ENCODE peak calls at places on chromosomes 2 and 18, in nine cellular contexts. One of them, this sample, is unnamed. For H3K9me3, the result is how much of the 10 kb centered on the place peaks cover.

GRCh38 chr2:187372213-187372612 is 75.8 kb downstream of the CALCRL start:
- DNase-seq in IMR-90: peak
- DNase-seq in GM12878: no peak
- DNase-seq in stomach: no peak
- DNase-seq in esophagus muscularis mucosa: no peak
- DNase-seq in gastrocnemius medialis: no peak
- DNase-seq in A549: no peak
- DNase-seq in HCT116: no peak
- DNase-seq in transverse colon: no peak
- DNase-seq in this sample: no peak

GRCh38 chr2:50851891-50852290 is 180.0 kb downstream of the NRXN1 start:
- DNase-seq in esophagus muscularis mucosa: no peak
- DNase-seq in gastrocnemius medialis: no peak
- DNase-seq in transverse colon: no peak
- DNase-seq in stomach: no peak
- DNase-seq in HCT116: no peak
- DNase-seq in A549: no peak
- DNase-seq in GM12878: no peak
- DNase-seq in IMR-90: no peak
- DNase-seq in this sample: no peak

GRCh38 chr18:27005589-27005988 is 140.1 kb upstream of the AQP4 start:
- DNase-seq in esophagus muscularis mucosa: no peak
- DNase-seq in GM12878: no peak
- DNase-seq in transverse colon: no peak
- DNase-seq in gastrocnemius medialis: no peak
- DNase-seq in IMR-90: no peak
- DNase-seq in HCT116: peak
- DNase-seq in A549: peak
- DNase-seq in stomach: no peak
- DNase-seq in this sample: no peak

GRCh38 chr2:1132328-1132964 is 181.8 kb downstream of the SNTG2 start:
- DNase-seq in A549: no peak
- DNase-seq in GM12878: no peak
- DNase-seq in stomach: no peak
- DNase-seq in transverse colon: no peak
- DNase-seq in esophagus muscularis mucosa: no peak
- DNase-seq in HCT116: no peak
- DNase-seq in gastrocnemius medialis: no peak
- DNase-seq in IMR-90: no peak
- DNase-seq in this sample: no peak

GRCh38 chr2:134225841-134226240 is 28.0 kb upstream of the MGAT5 start:
- DNase-seq in esophagus muscularis mucosa: no peak
- DNase-seq in IMR-90: no peak
- DNase-seq in HCT116: no peak
- DNase-seq in GM12878: no peak
- DNase-seq in A549: no peak
- DNase-seq in stomach: no peak
- DNase-seq in transverse colon: no peak
- DNase-seq in gastrocnemius medialis: no peak
- DNase-seq in this sample: no peak

GRCh38 chr2:197209274-197209673 is 101.3 kb downstream of the ANKRD44 start:
- DNase-seq in IMR-90: no peak
- DNase-seq in GM12878: no peak
- DNase-seq in stomach: no peak
- DNase-seq in transverse colon: no peak
- DNase-seq in A549: no peak
- DNase-seq in esophagus muscularis mucosa: no peak
- DNase-seq in HCT116: no peak
- DNase-seq in gastrocnemius medialis: no peak
- DNase-seq in this sample: no peak

GRCh38 chr2:39667142-39667880 is 1.6 kb downstream of the TMEM178A start:
- DNase-seq in GM12878: no peak
- DNase-seq in IMR-90: no peak
- DNase-seq in esophagus muscularis mucosa: no peak
- DNase-seq in transverse colon: no peak
- DNase-seq in A549: no peak
- DNase-seq in HCT116: no peak
- DNase-seq in gastrocnemius medialis: no peak
- DNase-seq in stomach: no peak
- DNase-seq in this sample: no peak

GRCh38 chr2:240888890-240889573 is 6.9 kb downstream of the MAB21L4 start:
- DNase-seq in esophagus muscularis mucosa: no peak
- DNase-seq in gastrocnemius medialis: no peak
- DNase-seq in stomach: no peak
- DNase-seq in IMR-90: no peak
- DNase-seq in HCT116: no peak
- DNase-seq in A549: no peak
- DNase-seq in GM12878: no peak
- DNase-seq in transverse colon: no peak
- DNase-seq in this sample: no peak

GRCh38 chr18:31878358-31878757 is 64.6 kb downstream of the TRAPPC8 start:
- DNase-seq in IMR-90: no peak
- DNase-seq in GM12878: no peak
- DNase-seq in transverse colon: no peak
- DNase-seq in A549: no peak
- DNase-seq in stomach: no peak
- DNase-seq in esophagus muscularis mucosa: no peak
- DNase-seq in gastrocnemius medialis: no peak
- DNase-seq in HCT116: no peak
- DNase-seq in this sample: no peak

GRCh38 chr18:7629416-7629815 is 62.3 kb downstream of the PTPRM start:
- DNase-seq in stomach: no peak
- DNase-seq in esophagus muscularis mucosa: no peak
- DNase-seq in transverse colon: no peak
- DNase-seq in GM12878: peak
- DNase-seq in A549: no peak
- DNase-seq in IMR-90: no peak
- DNase-seq in HCT116: no peak
- DNase-seq in gastrocnemius medialis: no peak
- DNase-seq in this sample: no peak

GRCh38 chr2:16716944-16717343 is 51.3 kb upstream of the CYRIA start:
- DNase-seq in IMR-90: no peak
- DNase-seq in GM12878: no peak
- DNase-seq in gastrocnemius medialis: no peak
- DNase-seq in stomach: no peak
- DNase-seq in HCT116: no peak
- DNase-seq in A549: no peak
- DNase-seq in transverse colon: no peak
- DNase-seq in esophagus muscularis mucosa: no peak
- DNase-seq in this sample: no peak

GRCh38 chr18:74251297-74252031 is 40.3 kb downstream of the CYB5A start:
- DNase-seq in IMR-90: peak
- DNase-seq in stomach: no peak
- DNase-seq in transverse colon: no peak
- DNase-seq in esophagus muscularis mucosa: no peak
- DNase-seq in GM12878: no peak
- DNase-seq in gastrocnemius medialis: no peak
- DNase-seq in A549: peak
- DNase-seq in HCT116: no peak
- DNase-seq in this sample: peak

GRCh38 chr2:240624950-240625621 is at the start of gene GPR35:
- DNase-seq in esophagus muscularis mucosa: no peak
- DNase-seq in gastrocnemius medialis: peak
- DNase-seq in transverse colon: peak
- DNase-seq in IMR-90: peak
- DNase-seq in HCT116: no peak
- DNase-seq in GM12878: peak
- DNase-seq in A549: no peak
- DNase-seq in stomach: peak
- DNase-seq in this sample: no peak

GRCh38 chr2:113201496-113202304 is 27.9 kb downstream of the PSD4 start:
- DNase-seq in IMR-90: no peak
- DNase-seq in stomach: no peak
- DNase-seq in gastrocnemius medialis: no peak
- DNase-seq in HCT116: no peak
- DNase-seq in transverse colon: no peak
- DNase-seq in esophagus muscularis mucosa: no peak
- DNase-seq in GM12878: no peak
- DNase-seq in A549: no peak
- DNase-seq in this sample: no peak

GRCh38 chr2:184472481-184472880 is 125.8 kb upstream of the ZNF804A start:
- DNase-seq in gastrocnemius medialis: no peak
- DNase-seq in IMR-90: no peak
- DNase-seq in esophagus muscularis mucosa: no peak
- DNase-seq in stomach: no peak
- DNase-seq in A549: no peak
- DNase-seq in transverse colon: peak
- DNase-seq in GM12878: no peak
- DNase-seq in HCT116: no peak
- DNase-seq in this sample: no peak

GRCh38 chr2:102093662-102094061 is 48.9 kb upstream of the IL1R1 start:
- DNase-seq in gastrocnemius medialis: no peak
- DNase-seq in esophagus muscularis mucosa: no peak
- DNase-seq in IMR-90: no peak
- DNase-seq in GM12878: no peak
- DNase-seq in transverse colon: no peak
- DNase-seq in stomach: no peak
- DNase-seq in HCT116: no peak
- DNase-seq in A549: no peak
- DNase-seq in this sample: no peak

GRCh38 chr2:203533696-203534471 is 1.2 kb downstream of the RAPH1 start:
- DNase-seq in transverse colon: no peak
- DNase-seq in stomach: no peak
- DNase-seq in gastrocnemius medialis: no peak
- DNase-seq in A549: peak
- DNase-seq in IMR-90: peak
- DNase-seq in GM12878: no peak
- DNase-seq in HCT116: no peak
- DNase-seq in esophagus muscularis mucosa: no peak
- DNase-seq in this sample: no peak

GRCh38 chr18:54444309-54444914 is 86.7 kb downstream of the C18orf54 start:
- DNase-seq in gastrocnemius medialis: no peak
- DNase-seq in HCT116: peak
- DNase-seq in stomach: peak
- DNase-seq in GM12878: no peak
- DNase-seq in A549: peak
- DNase-seq in esophagus muscularis mucosa: no peak
- DNase-seq in IMR-90: peak
- DNase-seq in transverse colon: peak
- DNase-seq in this sample: peak

GRCh38 chr2:110211938-110212858 is at the start of gene MTLN:
- DNase-seq in HCT116: peak
- DNase-seq in stomach: peak
- DNase-seq in gastrocnemius medialis: peak
- DNase-seq in A549: peak
- DNase-seq in IMR-90: peak
- DNase-seq in esophagus muscularis mucosa: no peak
- DNase-seq in GM12878: peak
- DNase-seq in transverse colon: peak
- DNase-seq in this sample: peak
- TF ChIP-seq POLR2A in HCT116: peak
- TF ChIP-seq POLR2A in stomach: peak
- TF ChIP-seq POLR2A in gastrocnemius medialis: peak
- TF ChIP-seq POLR2A in A549: peak
- TF ChIP-seq POLR2A in IMR-90: peak
- TF ChIP-seq POLR2A in esophagus muscularis mucosa: peak
- TF ChIP-seq POLR2A in GM12878: peak
- TF ChIP-seq POLR2A in transverse colon: peak
- TF ChIP-seq POLR2A in this sample: peak

DNA sequence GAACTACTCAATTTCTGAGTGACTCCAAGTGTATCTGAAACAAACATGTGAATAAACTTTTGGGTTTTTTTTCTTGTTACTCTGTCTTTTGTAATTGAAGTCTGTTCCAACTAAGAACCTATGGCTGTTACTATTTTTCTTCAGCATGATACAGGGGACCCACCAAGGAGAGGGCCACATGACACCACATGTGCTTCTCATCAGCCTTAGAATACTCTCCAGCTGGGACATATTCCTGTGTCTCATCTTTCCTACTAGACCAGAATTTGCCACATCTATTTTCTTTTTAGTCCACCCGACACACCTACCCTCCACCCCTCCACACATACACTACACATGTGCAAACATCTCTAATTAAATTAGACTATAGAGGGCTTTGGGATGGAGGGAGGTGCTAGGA is 191.7 kb upstream of the NDUFV2 start:
- DNase-seq in transverse colon: no peak
- DNase-seq in gastrocnemius medialis: no peak
- DNase-seq in stomach: no peak
- DNase-seq in A549: no peak
- DNase-seq in GM12878: no peak
- DNase-seq in HCT116: no peak
- DNase-seq in IMR-90: no peak
- DNase-seq in esophagus muscularis mucosa: no peak
- DNase-seq in this sample: no peak
- H3K9me3 ChIP-seq in transverse colon: under half
- H3K9me3 ChIP-seq in gastrocnemius medialis: under half
- H3K9me3 ChIP-seq in stomach: under half
- H3K9me3 ChIP-seq in A549: under half
- H3K9me3 ChIP-seq in GM12878: under half
- H3K9me3 ChIP-seq in HCT116: under half
- H3K9me3 ChIP-seq in IMR-90: under half
- H3K9me3 ChIP-seq in esophagus muscularis mucosa: under half
- H3K9me3 ChIP-seq in this sample: under half

GRCh38 chr2:25402477-25402876 is 60.8 kb upstream of the DNMT3A start:
- DNase-seq in A549: no peak
- DNase-seq in transverse colon: no peak
- DNase-seq in GM12878: no peak
- DNase-seq in stomach: no peak
- DNase-seq in gastrocnemius medialis: no peak
- DNase-seq in esophagus muscularis mucosa: no peak
- DNase-seq in IMR-90: no peak
- DNase-seq in HCT116: no peak
- DNase-seq in this sample: no peak
- TF ChIP-seq POLR2A in A549: no peak
- TF ChIP-seq POLR2A in transverse colon: no peak
- TF ChIP-seq POLR2A in GM12878: peak
- TF ChIP-seq POLR2A in stomach: no peak
- TF ChIP-seq POLR2A in gastrocnemius medialis: no peak
- TF ChIP-seq POLR2A in esophagus muscularis mucosa: no peak
- TF ChIP-seq POLR2A in IMR-90: no peak
- TF ChIP-seq POLR2A in HCT116: no peak
- TF ChIP-seq POLR2A in this sample: no peak

GRCh38 chr2:13104765-13105164 is 388.0 kb downstream of the TRIB2 start:
- DNase-seq in esophagus muscularis mucosa: no peak
- DNase-seq in GM12878: no peak
- DNase-seq in A549: no peak
- DNase-seq in IMR-90: no peak
- DNase-seq in HCT116: no peak
- DNase-seq in gastrocnemius medialis: no peak
- DNase-seq in stomach: no peak
- DNase-seq in transverse colon: no peak
- DNase-seq in this sample: no peak

GRCh38 chr2:13102340-13103063 is 385.8 kb downstream of the TRIB2 start:
- DNase-seq in stomach: no peak
- DNase-seq in gastrocnemius medialis: no peak
- DNase-seq in HCT116: no peak
- DNase-seq in GM12878: no peak
- DNase-seq in transverse colon: no peak
- DNase-seq in IMR-90: no peak
- DNase-seq in A549: no peak
- DNase-seq in esophagus muscularis mucosa: no peak
- DNase-seq in this sample: no peak

GRCh38 chr2:13109516-13109915 is 392.8 kb downstream of the TRIB2 start:
- DNase-seq in HCT116: no peak
- DNase-seq in esophagus muscularis mucosa: no peak
- DNase-seq in transverse colon: no peak
- DNase-seq in gastrocnemius medialis: no peak
- DNase-seq in A549: no peak
- DNase-seq in stomach: no peak
- DNase-seq in GM12878: no peak
- DNase-seq in IMR-90: no peak
- DNase-seq in this sample: no peak

GRCh38 chr2:13103778-13104493 is 387.2 kb downstream of the TRIB2 start:
- DNase-seq in gastrocnemius medialis: no peak
- DNase-seq in GM12878: no peak
- DNase-seq in esophagus muscularis mucosa: no peak
- DNase-seq in IMR-90: no peak
- DNase-seq in stomach: no peak
- DNase-seq in transverse colon: no peak
- DNase-seq in A549: no peak
- DNase-seq in HCT116: no peak
- DNase-seq in this sample: no peak

GRCh38 chr2:13106302-13106701 is 389.6 kb downstream of the TRIB2 start:
- DNase-seq in A549: no peak
- DNase-seq in stomach: no peak
- DNase-seq in transverse colon: no peak
- DNase-seq in HCT116: no peak
- DNase-seq in GM12878: no peak
- DNase-seq in gastrocnemius medialis: no peak
- DNase-seq in esophagus muscularis mucosa: no peak
- DNase-seq in IMR-90: no peak
- DNase-seq in this sample: no peak
- H3K9me3 ChIP-seq in A549: under half
- H3K9me3 ChIP-seq in stomach: under half
- H3K9me3 ChIP-seq in transverse colon: under half
- H3K9me3 ChIP-seq in HCT116: under half
- H3K9me3 ChIP-seq in GM12878: under half
- H3K9me3 ChIP-seq in gastrocnemius medialis: under half
- H3K9me3 ChIP-seq in esophagus muscularis mucosa: under half
- H3K9me3 ChIP-seq in IMR-90: under half
- H3K9me3 ChIP-seq in this sample: under half